ENCODE peak calls at places on chromosomes 6 and 20, in eight cellular contexts. Q is lower lobe of right lung, T is choroid plexus epithelial cell, Y is sigmoid colon, M is fibroblast of lung, E is A673, Z is astrocyte of the spinal cord, D is OCI-LY7. A is an unnamed sample.

GRCh38 chr20:38230957-38231785 is 29.4 kb downstream of the KIAA1755 start:
- DNase-seq in M (peak), E (no peak), Z (no peak), Y (no peak), D (no peak), Q (no peak), T (no peak), A (no peak)

GRCh38 chr6:99151634-99152344 is 197.7 kb downstream of the FAXC start:
- DNase-seq in M (peak), Q (peak), Z (peak), D (peak), T (peak), E (peak), Y (no peak), A (no peak)

GRCh38 chr6:138205437-138206094 is 12.7 kb downstream of the PBOV1 start:
- DNase-seq in Z (no peak), D (no peak), M (no peak), T (no peak), E (no peak), Y (no peak), Q (no peak), A (no peak)

GRCh38 chr6:140253096-140253495 is 878.6 kb upstream of the CITED2 start:
- DNase-seq in D (no peak), T (peak), Y (no peak), M (peak), Z (no peak), E (no peak), Q (no peak), A (no peak)

GRCh38 chr20:23314714-23315498 is 35.7 kb upstream of the NXT1 start:
- DNase-seq in D (no peak), M (no peak), E (no peak), Q (no peak), Z (peak), T (peak), Y (peak), A (no peak)

GRCh38 chr20:35145141-35145564 is 2.0 kb downstream of the EDEM2 start:
- DNase-seq in D (peak), Y (no peak), T (peak), Q (no peak), M (peak), E (peak), Z (peak), A (no peak)

GRCh38 chr20:13008761-13009681 is at the start of gene SPTLC3:
- DNase-seq in T (peak), Q (no peak), Y (peak), Z (peak), D (peak), M (peak), E (peak), A (peak)

GRCh38 chr6:27642744-27643456 is 170.0 kb upstream of the ZNF184 start:
- DNase-seq in Y (no peak), E (no peak), Q (no peak), M (no peak), T (no peak), D (no peak), Z (no peak), A (no peak)

GRCh38 chr6:83113258-83113657 is 45.8 kb downstream of the DOP1A start:
- DNase-seq in Z (no peak), T (peak), D (no peak), M (peak), Q (no peak), Y (no peak), E (no peak), A (no peak)

GRCh38 chr6:159045826-159046225 is 1.0 kb upstream of the TAGAP start:
- DNase-seq in T (no peak), M (no peak), Q (no peak), D (peak), E (no peak), Y (no peak), Z (no peak), A (no peak)

GRCh38 chr6:28634758-28635546 is 109.3 kb downstream of the GPX5 start:
- DNase-seq in Q (no peak), Y (no peak), Z (no peak), T (peak), M (peak), D (no peak), E (peak), A (no peak)

GRCh38 chr6:30599625-30600324 is 17.3 kb downstream of the PPP1R10 start:
- DNase-seq in M (no peak), Y (no peak), E (no peak), D (no peak), Z (no peak), Q (no peak), T (no peak), A (no peak)

GRCh38 chr6:20906938-20907337 is 372.7 kb downstream of the CDKAL1 start:
- DNase-seq in M (peak), D (no peak), Q (no peak), Y (no peak), T (peak), Z (peak), E (peak), A (no peak)

GRCh38 chr6:100457251-100457990 is 7.3 kb downstream of the SIM1 start:
- DNase-seq in M (no peak), Q (no peak), Y (no peak), E (no peak), Z (no peak), T (no peak), D (no peak), A (peak)

GRCh38 chr6:144657691-144658090 is 372.6 kb downstream of the UTRN start:
- DNase-seq in D (no peak), E (peak), T (peak), Y (no peak), Z (peak), M (peak), Q (no peak), A (no peak)

GRCh38 chr6:162736933-162737332 is 9.2 kb downstream of the PACRG start:
- DNase-seq in E (no peak), M (no peak), Z (no peak), Q (no peak), Y (no peak), T (no peak), D (peak), A (no peak)

GRCh38 chr6:28078836-28079235 is 1.5 kb upstream of the ZNF165 start:
- DNase-seq in Y (no peak), E (no peak), T (no peak), M (no peak), D (no peak), Z (no peak), Q (no peak), A (no peak)

GRCh38 chr20:17819395-17820093 is 119.8 kb downstream of the BANF2 start:
- DNase-seq in Q (no peak), D (no peak), E (no peak), Z (no peak), Y (no peak), T (no peak), M (no peak), A (no peak)

GRCh38 chr6:127120787-127121636 is 2.5 kb downstream of the RSPO3 start:
- DNase-seq in Y (peak), D (peak), T (peak), Z (peak), Q (peak), E (peak), M (peak), A (peak)

GRCh38 chr6:121222656-121223055 is 111.6 kb downstream of the TBC1D32 start:
- DNase-seq in Y (no peak), D (peak), Q (no peak), Z (peak), M (peak), T (peak), E (peak), A (no peak)

GRCh38 chr6:14601490-14601889 is 483.9 kb downstream of the CD83 start:
- DNase-seq in Y (no peak), D (no peak), M (no peak), T (no peak), Q (no peak), E (no peak), Z (no peak), A (no peak)

GRCh38 chr20:33465536-33466302 is 22.2 kb upstream of the SNTA1 start:
- DNase-seq in D (no peak), Q (no peak), Z (no peak), Y (peak), T (no peak), E (no peak), M (peak), A (no peak)

GRCh38 chr6:38599966-38600550 is 39.7 kb downstream of the BTBD9 start:
- DNase-seq in E (no peak), D (no peak), M (no peak), T (peak), Z (no peak), Y (no peak), Q (no peak), A (no peak)

GRCh38 chr6:76940186-76940585 is 523.1 kb downstream of the HTR1B start:
- DNase-seq in T (peak), M (no peak), Q (no peak), Z (no peak), E (no peak), Y (no peak), D (no peak), A (no peak)

DNA sequence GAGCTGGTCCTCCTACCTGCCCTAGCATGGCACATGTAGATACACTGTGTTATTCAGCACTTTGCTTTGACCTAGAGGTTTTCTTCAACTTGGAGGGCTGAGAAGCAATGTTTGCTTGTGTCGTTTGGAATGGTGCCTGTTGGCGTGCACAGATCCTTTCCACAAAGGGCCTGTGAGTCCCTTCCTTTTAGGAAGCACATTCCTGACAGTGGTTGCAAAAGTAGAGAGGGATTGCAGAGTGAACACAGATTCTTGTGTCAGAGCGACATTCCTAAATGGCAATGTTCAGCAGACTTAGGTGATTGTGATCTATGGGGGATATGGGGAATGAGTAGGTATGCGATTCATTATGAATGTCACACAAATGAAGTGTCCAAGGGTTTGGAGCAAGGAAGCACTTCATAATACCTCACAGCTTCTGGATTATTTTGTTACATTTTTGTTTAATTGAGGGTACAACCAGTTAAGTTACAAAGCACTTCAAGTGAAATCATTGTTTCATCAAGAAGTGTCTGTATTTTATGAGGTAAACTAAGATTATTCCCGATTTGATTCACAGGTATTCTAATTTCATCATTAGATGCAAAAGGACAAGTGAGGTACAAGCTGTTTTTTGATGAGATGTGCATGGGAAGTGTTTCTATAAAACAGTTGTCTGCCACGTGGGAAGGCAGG is 711 bp upstream of the RNF144B start:
- DNase-seq in E (no peak), T (peak), Q (peak), D (peak), M (peak), Z (no peak), Y (no peak), A (no peak)
- H3K4me3 ChIP-seq in E (peak), T (no peak), Q (peak), D (peak), M (no peak), Z (peak), Y (no peak), A (peak)

DNA sequence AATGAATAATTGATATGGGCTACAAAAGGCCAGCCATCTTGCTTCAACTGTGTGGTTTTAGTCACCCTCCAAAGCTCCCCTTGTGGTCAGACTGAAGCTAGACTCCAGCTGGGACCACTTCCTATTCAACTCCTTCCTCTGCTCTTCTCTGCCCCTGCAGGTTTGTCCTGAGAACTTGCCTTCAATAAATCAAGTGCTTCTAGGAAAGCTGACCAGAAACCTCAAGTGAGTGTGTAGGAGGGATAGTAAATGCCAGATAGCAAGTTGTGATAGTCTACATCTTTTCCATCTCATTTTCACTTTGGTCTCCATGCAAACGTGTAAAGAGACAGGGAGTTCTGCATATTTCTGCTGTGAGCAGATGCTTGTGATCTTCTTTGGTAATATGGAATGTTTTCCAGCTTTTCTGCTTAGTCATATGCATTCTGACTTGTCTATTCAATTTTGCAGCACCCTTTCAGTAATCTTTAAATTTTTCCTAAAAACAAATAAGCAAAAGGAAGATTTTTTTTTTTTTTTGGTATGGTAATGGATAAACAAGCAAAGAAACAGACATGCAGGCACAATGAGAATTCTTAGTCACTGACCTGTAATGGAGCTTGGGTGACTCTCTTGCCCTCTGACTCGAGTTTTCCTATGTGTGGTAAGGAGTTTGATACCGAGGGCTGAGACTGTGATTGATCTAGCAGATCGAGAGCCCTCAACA is 201.3 kb upstream of the BTBD3 start:
- DNase-seq in M (peak), T (peak), D (peak), E (peak), Q (no peak), Y (no peak), Z (peak), A (no peak)
- TF ChIP-seq CTCF in M (peak), T (peak), D (peak), E (peak), Q (peak), Y (no peak), Z (peak), A (no peak)

GRCh38 chr6:37059344-37060194 is 54.1 kb downstream of the FGD2 start:
- DNase-seq in M (peak), Z (peak), E (peak), Y (peak), D (no peak), Q (peak), T (peak), A (peak)
- H3K4me3 ChIP-seq in M (peak), Z (no peak), E (no peak), Y (no peak), D (no peak), Q (no peak), T (no peak), A (no peak)

DNA sequence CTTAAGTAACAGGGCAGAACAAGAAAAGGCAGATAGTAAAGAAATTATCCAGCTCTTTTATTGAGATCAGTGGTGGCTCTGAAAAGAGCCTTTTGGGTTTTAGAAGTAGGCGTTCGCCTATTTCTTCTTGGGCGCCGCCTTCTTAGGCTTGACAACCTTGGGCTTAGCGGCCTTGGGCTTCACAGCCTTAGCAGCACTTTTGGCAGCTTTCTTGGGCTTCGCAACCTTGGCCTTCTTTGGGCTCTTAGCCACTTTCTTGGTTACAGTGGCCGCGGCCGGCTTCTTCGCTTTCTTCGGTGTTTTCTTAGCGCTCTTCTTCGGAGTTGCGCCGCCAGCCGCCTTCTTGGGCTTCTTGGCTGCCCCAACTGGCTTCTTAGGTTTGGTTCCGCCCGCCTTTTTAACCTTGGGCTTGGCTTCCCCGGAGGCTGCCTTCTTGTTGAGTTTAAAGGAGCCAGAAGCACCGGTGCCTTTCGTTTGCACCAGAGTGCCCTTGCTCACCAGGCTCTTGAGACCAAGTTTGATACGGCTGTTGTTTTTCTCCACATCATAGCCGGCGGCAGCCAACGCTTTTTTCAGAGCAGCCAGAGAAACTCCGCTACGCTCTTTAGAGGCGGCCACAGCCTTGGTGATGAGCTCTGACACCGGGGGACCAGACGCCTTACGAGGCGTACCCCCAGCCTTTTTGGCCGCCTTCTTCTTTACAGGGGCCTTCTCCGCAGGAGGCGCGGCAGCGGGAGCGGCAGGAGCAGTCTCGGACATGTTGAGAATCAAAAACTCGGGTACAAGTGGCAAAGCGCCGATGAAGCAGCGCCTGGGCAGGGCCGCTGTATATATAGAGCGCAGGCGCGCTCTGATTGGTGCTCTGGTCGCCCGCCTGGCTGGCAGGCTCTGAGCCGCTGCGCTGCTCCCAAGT is 31.3 kb upstream of the HFE start:
- DNase-seq in T (peak), Z (peak), Q (peak), D (peak), E (peak), Y (peak), M (peak), A (peak)
- TF ChIP-seq CTCF in T (no peak), Z (no peak), Q (no peak), D (no peak), E (no peak), Y (no peak), M (no peak), A (no peak)

GRCh38 chr20:59646487-59646886 is 42.1 kb downstream of the PHACTR3 start:
- DNase-seq in Y (peak), M (no peak), D (no peak), Z (no peak), T (no peak), Q (no peak), E (no peak), A (no peak)

GRCh38 chr20:59645761-59646171 is 41.4 kb downstream of the PHACTR3 start:
- DNase-seq in M (no peak), E (no peak), T (no peak), Z (no peak), Q (no peak), D (no peak), Y (peak), A (no peak)

GRCh38 chr20:59644371-59644939 is 40.1 kb downstream of the PHACTR3 start:
- DNase-seq in Y (peak), D (no peak), E (no peak), T (no peak), Q (no peak), Z (no peak), M (no peak), A (no peak)

GRCh38 chr20:59643616-59644061 is 39.3 kb downstream of the PHACTR3 start:
- DNase-seq in E (no peak), Z (no peak), Q (no peak), Y (peak), D (no peak), M (no peak), T (no peak), A (no peak)

DNA sequence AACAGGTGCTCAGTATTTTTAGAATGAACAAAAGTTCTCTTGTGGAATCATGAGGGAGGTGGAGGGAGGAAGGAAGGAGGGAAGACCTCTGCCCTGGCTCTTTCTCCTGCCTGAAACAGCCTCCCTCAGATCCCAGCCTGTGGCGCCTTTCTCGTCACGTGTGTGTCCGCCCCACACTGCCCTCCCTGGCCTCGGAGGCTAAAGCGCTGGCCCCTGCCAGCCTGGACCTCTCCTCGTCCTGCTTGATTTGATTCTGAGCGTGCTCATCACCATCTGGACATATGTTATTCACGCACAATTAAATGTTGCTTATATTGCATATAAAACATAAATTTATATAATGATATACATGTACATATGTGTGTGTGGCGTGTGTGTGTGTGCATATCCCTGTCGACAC is 41.0 kb downstream of the PHACTR3 start:
- DNase-seq in Y (peak), Q (no peak), D (no peak), M (no peak), T (no peak), Z (no peak), E (no peak), A (no peak)
- H3K4me3 ChIP-seq in Y (no peak), Q (no peak), D (no peak), M (no peak), T (no peak), Z (no peak), E (no peak), A (no peak)

DNA sequence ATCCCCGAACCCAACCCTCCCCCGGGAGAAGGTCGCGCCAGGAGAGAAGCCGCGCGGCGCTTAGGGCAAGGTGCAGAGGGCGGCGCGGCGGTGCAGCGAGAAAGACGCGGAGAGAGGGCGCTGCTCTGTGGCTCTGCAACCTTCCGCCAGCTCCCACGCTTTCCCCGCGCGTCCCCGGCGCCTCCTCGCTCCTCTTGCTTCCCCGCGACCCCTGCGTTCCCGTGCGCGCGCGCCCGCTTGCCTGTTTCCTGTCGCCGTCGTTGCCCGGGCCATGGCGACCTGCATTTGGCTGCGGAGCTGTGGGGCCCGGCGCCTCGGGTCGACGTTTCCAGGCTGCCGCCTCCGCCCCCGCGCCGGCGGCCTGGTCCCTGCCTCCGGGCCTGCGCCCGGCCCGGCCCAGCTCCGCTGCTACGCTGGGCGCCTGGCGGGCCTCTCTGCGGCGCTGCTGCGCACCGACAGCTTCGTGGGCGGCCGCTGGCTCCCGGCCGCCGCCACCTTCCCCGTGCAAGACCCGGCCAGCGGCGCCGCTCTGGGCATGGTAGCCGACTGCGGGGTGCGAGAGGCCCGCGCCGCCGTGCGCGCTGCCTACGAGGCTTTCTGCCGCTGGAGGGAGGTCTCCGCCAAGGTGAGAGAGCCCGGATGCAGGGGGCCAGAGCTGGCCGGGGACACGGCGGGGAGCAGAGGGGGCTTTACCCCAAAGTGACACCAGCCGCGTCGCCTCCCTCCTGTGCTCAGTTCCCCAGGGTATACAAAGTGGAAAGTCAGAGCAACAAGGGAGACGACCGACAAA is at the start of gene ALDH5A1:
- DNase-seq in M (peak), Q (peak), Y (peak), E (peak), Z (peak), D (peak), T (peak), A (peak)
- TF ChIP-seq CTCF in M (peak), Q (peak), Y (peak), E (peak), Z (peak), D (peak), T (peak), A (peak)

A was measured in kidney.